ENCODE peak calls at places on chromosomes 5 and 9, in six cellular contexts. One of them, this sample, is unnamed.
A peak's percentile ranks its signal among the peaks of the same experiment; 100 is the strongest.

GRCh38 chr5:128100860-128101557 is 17.4 kb downstream of the SLC12A2 start:
- DNase-seq in GM10248: no peak
- DNase-seq in activated CD8-positive, alpha-beta memory T cell treated with anti-CD3 and anti-CD28 coated beads, Interleukin-2, amount 10 ng/mL, durations not matched to agents 7 days and 5 days: no peak
- DNase-seq in HEK293T: no peak
- DNase-seq in CD4-positive, CD25-positive, alpha-beta regulatory T cell: no peak
- DNase-seq in heart left ventricle: no peak
- DNase-seq in this sample: no peak

GRCh38 chr9:130962418-130963316 is 23.6 kb upstream of the FIBCD1 start:
- DNase-seq in GM10248: no peak
- DNase-seq in activated CD8-positive, alpha-beta memory T cell treated with anti-CD3 and anti-CD28 coated beads, Interleukin-2, amount 10 ng/mL, durations not matched to agents 7 days and 5 days: no peak
- DNase-seq in HEK293T: no peak
- DNase-seq in CD4-positive, CD25-positive, alpha-beta regulatory T cell: no peak
- DNase-seq in heart left ventricle: peak; percentile 83
- DNase-seq in this sample: no peak

GRCh38 chr5:146001544-146002185 is 65.3 kb downstream of the SH3RF2 start:
- DNase-seq in GM10248: no peak
- DNase-seq in activated CD8-positive, alpha-beta memory T cell treated with anti-CD3 and anti-CD28 coated beads, Interleukin-2, amount 10 ng/mL, durations not matched to agents 7 days and 5 days: no peak
- DNase-seq in HEK293T: no peak
- DNase-seq in CD4-positive, CD25-positive, alpha-beta regulatory T cell: no peak
- DNase-seq in heart left ventricle: no peak
- DNase-seq in this sample: no peak

GRCh38 chr9:75685059-75685458 is 205.4 kb upstream of the PCSK5 start:
- DNase-seq in GM10248: no peak
- DNase-seq in activated CD8-positive, alpha-beta memory T cell treated with anti-CD3 and anti-CD28 coated beads, Interleukin-2, amount 10 ng/mL, durations not matched to agents 7 days and 5 days: no peak
- DNase-seq in HEK293T: no peak
- DNase-seq in CD4-positive, CD25-positive, alpha-beta regulatory T cell: no peak
- DNase-seq in heart left ventricle: no peak
- DNase-seq in this sample: no peak

GRCh38 chr5:107553063-107553676 is 117.6 kb downstream of the EFNA5 start:
- DNase-seq in GM10248: no peak
- DNase-seq in activated CD8-positive, alpha-beta memory T cell treated with anti-CD3 and anti-CD28 coated beads, Interleukin-2, amount 10 ng/mL, durations not matched to agents 7 days and 5 days: no peak
- DNase-seq in HEK293T: peak; percentile 59
- DNase-seq in CD4-positive, CD25-positive, alpha-beta regulatory T cell: no peak
- DNase-seq in heart left ventricle: no peak
- DNase-seq in this sample: no peak

GRCh38 chr5:173792781-173793547 is 95.2 kb upstream of the CPEB4 start:
- DNase-seq in GM10248: no peak
- DNase-seq in activated CD8-positive, alpha-beta memory T cell treated with anti-CD3 and anti-CD28 coated beads, Interleukin-2, amount 10 ng/mL, durations not matched to agents 7 days and 5 days: no peak
- DNase-seq in HEK293T: no peak
- DNase-seq in CD4-positive, CD25-positive, alpha-beta regulatory T cell: no peak
- DNase-seq in heart left ventricle: no peak
- DNase-seq in this sample: no peak

GRCh38 chr5:116145416-116145815 is 60.6 kb downstream of the COMMD10 start:
- DNase-seq in GM10248: no peak
- DNase-seq in activated CD8-positive, alpha-beta memory T cell treated with anti-CD3 and anti-CD28 coated beads, Interleukin-2, amount 10 ng/mL, durations not matched to agents 7 days and 5 days: no peak
- DNase-seq in HEK293T: no peak
- DNase-seq in CD4-positive, CD25-positive, alpha-beta regulatory T cell: no peak
- DNase-seq in heart left ventricle: no peak
- DNase-seq in this sample: no peak

GRCh38 chr5:89417990-89418820 is 535.2 kb upstream of the MEF2C start:
- DNase-seq in GM10248: no peak
- DNase-seq in activated CD8-positive, alpha-beta memory T cell treated with anti-CD3 and anti-CD28 coated beads, Interleukin-2, amount 10 ng/mL, durations not matched to agents 7 days and 5 days: no peak
- DNase-seq in HEK293T: no peak
- DNase-seq in CD4-positive, CD25-positive, alpha-beta regulatory T cell: no peak
- DNase-seq in heart left ventricle: no peak
- DNase-seq in this sample: no peak

GRCh38 chr9:69155341-69156030 is 18.6 kb upstream of the TJP2 start:
- DNase-seq in GM10248: peak; percentile 65
- DNase-seq in activated CD8-positive, alpha-beta memory T cell treated with anti-CD3 and anti-CD28 coated beads, Interleukin-2, amount 10 ng/mL, durations not matched to agents 7 days and 5 days: peak; percentile 22
- DNase-seq in HEK293T: no peak
- DNase-seq in CD4-positive, CD25-positive, alpha-beta regulatory T cell: no peak
- DNase-seq in heart left ventricle: no peak
- DNase-seq in this sample: no peak

GRCh38 chr9:127370651-127371648 is 26.0 kb upstream of the SLC2A8 start:
- DNase-seq in GM10248: no peak
- DNase-seq in activated CD8-positive, alpha-beta memory T cell treated with anti-CD3 and anti-CD28 coated beads, Interleukin-2, amount 10 ng/mL, durations not matched to agents 7 days and 5 days: no peak
- DNase-seq in HEK293T: no peak
- DNase-seq in CD4-positive, CD25-positive, alpha-beta regulatory T cell: no peak
- DNase-seq in heart left ventricle: no peak
- DNase-seq in this sample: no peak

GRCh38 chr5:6583049-6583880 is 49.6 kb downstream of the NSUN2 start:
- DNase-seq in GM10248: peak; percentile 58
- DNase-seq in activated CD8-positive, alpha-beta memory T cell treated with anti-CD3 and anti-CD28 coated beads, Interleukin-2, amount 10 ng/mL, durations not matched to agents 7 days and 5 days: no peak
- DNase-seq in HEK293T: no peak
- DNase-seq in CD4-positive, CD25-positive, alpha-beta regulatory T cell: peak; percentile 8
- DNase-seq in heart left ventricle: peak; percentile 51
- DNase-seq in this sample: no peak

GRCh38 chr9:81627481-81627880 is 61.9 kb downstream of the TLE1 start:
- DNase-seq in GM10248: no peak
- DNase-seq in activated CD8-positive, alpha-beta memory T cell treated with anti-CD3 and anti-CD28 coated beads, Interleukin-2, amount 10 ng/mL, durations not matched to agents 7 days and 5 days: no peak
- DNase-seq in HEK293T: no peak
- DNase-seq in CD4-positive, CD25-positive, alpha-beta regulatory T cell: no peak
- DNase-seq in heart left ventricle: no peak
- DNase-seq in this sample: no peak

GRCh38 chr5:60248900-60249299 is 355.4 kb upstream of the PDE4D start:
- DNase-seq in GM10248: peak; percentile 8
- DNase-seq in activated CD8-positive, alpha-beta memory T cell treated with anti-CD3 and anti-CD28 coated beads, Interleukin-2, amount 10 ng/mL, durations not matched to agents 7 days and 5 days: no peak
- DNase-seq in HEK293T: no peak
- DNase-seq in CD4-positive, CD25-positive, alpha-beta regulatory T cell: no peak
- DNase-seq in heart left ventricle: peak; percentile 29
- DNase-seq in this sample: no peak

GRCh38 chr5:116583085-116583766 is 8.6 kb upstream of the SEMA6A start:
- DNase-seq in GM10248: no peak
- DNase-seq in activated CD8-positive, alpha-beta memory T cell treated with anti-CD3 and anti-CD28 coated beads, Interleukin-2, amount 10 ng/mL, durations not matched to agents 7 days and 5 days: no peak
- DNase-seq in HEK293T: no peak
- DNase-seq in CD4-positive, CD25-positive, alpha-beta regulatory T cell: no peak
- DNase-seq in heart left ventricle: no peak
- DNase-seq in this sample: no peak

GRCh38 chr9:121744002-121744686 is 92.7 kb downstream of the DAB2IP start:
- DNase-seq in GM10248: peak; percentile 67
- DNase-seq in activated CD8-positive, alpha-beta memory T cell treated with anti-CD3 and anti-CD28 coated beads, Interleukin-2, amount 10 ng/mL, durations not matched to agents 7 days and 5 days: peak; percentile 81
- DNase-seq in HEK293T: peak; percentile 58
- DNase-seq in CD4-positive, CD25-positive, alpha-beta regulatory T cell: peak; percentile 72
- DNase-seq in heart left ventricle: peak; percentile 76
- DNase-seq in this sample: peak; percentile 27

GRCh38 chr5:72280655-72281069 is 39.4 kb downstream of the MRPS27 start:
- DNase-seq in GM10248: peak; percentile 19
- DNase-seq in activated CD8-positive, alpha-beta memory T cell treated with anti-CD3 and anti-CD28 coated beads, Interleukin-2, amount 10 ng/mL, durations not matched to agents 7 days and 5 days: no peak
- DNase-seq in HEK293T: peak; percentile 32
- DNase-seq in CD4-positive, CD25-positive, alpha-beta regulatory T cell: peak; percentile 7
- DNase-seq in heart left ventricle: no peak
- DNase-seq in this sample: no peak

GRCh38 chr5:139342423-139342723 is 719 bp downstream of the PAIP2 start:
- DNase-seq in GM10248: peak; percentile 87
- DNase-seq in activated CD8-positive, alpha-beta memory T cell treated with anti-CD3 and anti-CD28 coated beads, Interleukin-2, amount 10 ng/mL, durations not matched to agents 7 days and 5 days: no peak
- DNase-seq in HEK293T: no peak
- DNase-seq in CD4-positive, CD25-positive, alpha-beta regulatory T cell: no peak
- DNase-seq in heart left ventricle: no peak
- DNase-seq in this sample: peak; percentile 74

GRCh38 chr9:33211695-33212393 is 28.1 kb upstream of the SPINK4 start:
- DNase-seq in GM10248: no peak
- DNase-seq in activated CD8-positive, alpha-beta memory T cell treated with anti-CD3 and anti-CD28 coated beads, Interleukin-2, amount 10 ng/mL, durations not matched to agents 7 days and 5 days: no peak
- DNase-seq in HEK293T: peak; percentile 51
- DNase-seq in CD4-positive, CD25-positive, alpha-beta regulatory T cell: no peak
- DNase-seq in heart left ventricle: no peak
- DNase-seq in this sample: no peak

GRCh38 chr5:37055383-37055990 is 178.9 kb downstream of the NIPBL start:
- DNase-seq in GM10248: no peak
- DNase-seq in activated CD8-positive, alpha-beta memory T cell treated with anti-CD3 and anti-CD28 coated beads, Interleukin-2, amount 10 ng/mL, durations not matched to agents 7 days and 5 days: no peak
- DNase-seq in HEK293T: no peak
- DNase-seq in CD4-positive, CD25-positive, alpha-beta regulatory T cell: no peak
- DNase-seq in heart left ventricle: no peak
- DNase-seq in this sample: no peak

GRCh38 chr5:153998768-153999167 is 39.9 kb downstream of the FAM114A2 start:
- DNase-seq in GM10248: no peak
- DNase-seq in activated CD8-positive, alpha-beta memory T cell treated with anti-CD3 and anti-CD28 coated beads, Interleukin-2, amount 10 ng/mL, durations not matched to agents 7 days and 5 days: no peak
- DNase-seq in HEK293T: no peak
- DNase-seq in CD4-positive, CD25-positive, alpha-beta regulatory T cell: no peak
- DNase-seq in heart left ventricle: no peak
- DNase-seq in this sample: no peak

GRCh38 chr5:78638423-78638822 is 10.1 kb downstream of the LHFPL2 start:
- DNase-seq in GM10248: no peak
- DNase-seq in activated CD8-positive, alpha-beta memory T cell treated with anti-CD3 and anti-CD28 coated beads, Interleukin-2, amount 10 ng/mL, durations not matched to agents 7 days and 5 days: no peak
- DNase-seq in HEK293T: no peak
- DNase-seq in CD4-positive, CD25-positive, alpha-beta regulatory T cell: no peak
- DNase-seq in heart left ventricle: peak; percentile 87
- DNase-seq in this sample: no peak

GRCh38 chr9:70465904-70466303 is 51.4 kb upstream of the KLF9 start:
- DNase-seq in GM10248: no peak
- DNase-seq in activated CD8-positive, alpha-beta memory T cell treated with anti-CD3 and anti-CD28 coated beads, Interleukin-2, amount 10 ng/mL, durations not matched to agents 7 days and 5 days: no peak
- DNase-seq in HEK293T: no peak
- DNase-seq in CD4-positive, CD25-positive, alpha-beta regulatory T cell: no peak
- DNase-seq in heart left ventricle: peak; percentile 41
- DNase-seq in this sample: no peak

GRCh38 chr5:100595152-100595811 is 60.1 kb downstream of the FAM174A start:
- DNase-seq in GM10248: no peak
- DNase-seq in activated CD8-positive, alpha-beta memory T cell treated with anti-CD3 and anti-CD28 coated beads, Interleukin-2, amount 10 ng/mL, durations not matched to agents 7 days and 5 days: no peak
- DNase-seq in HEK293T: no peak
- DNase-seq in CD4-positive, CD25-positive, alpha-beta regulatory T cell: no peak
- DNase-seq in heart left ventricle: peak; percentile 56
- DNase-seq in this sample: no peak

GRCh38 chr5:148393390-148393741 is 9.6 kb downstream of the FBXO38 start:
- DNase-seq in GM10248: no peak
- DNase-seq in activated CD8-positive, alpha-beta memory T cell treated with anti-CD3 and anti-CD28 coated beads, Interleukin-2, amount 10 ng/mL, durations not matched to agents 7 days and 5 days: no peak
- DNase-seq in HEK293T: no peak
- DNase-seq in CD4-positive, CD25-positive, alpha-beta regulatory T cell: no peak
- DNase-seq in heart left ventricle: no peak
- DNase-seq in this sample: no peak

GRCh38 chr5:31193591-31194457 is at the start of gene CDH6:
- DNase-seq in GM10248: no peak
- DNase-seq in activated CD8-positive, alpha-beta memory T cell treated with anti-CD3 and anti-CD28 coated beads, Interleukin-2, amount 10 ng/mL, durations not matched to agents 7 days and 5 days: no peak
- DNase-seq in HEK293T: peak; percentile 33
- DNase-seq in CD4-positive, CD25-positive, alpha-beta regulatory T cell: no peak
- DNase-seq in heart left ventricle: peak; percentile 32
- DNase-seq in this sample: no peak

GRCh38 chr5:107282061-107282460 is 388.7 kb downstream of the EFNA5 start:
- DNase-seq in GM10248: no peak
- DNase-seq in activated CD8-positive, alpha-beta memory T cell treated with anti-CD3 and anti-CD28 coated beads, Interleukin-2, amount 10 ng/mL, durations not matched to agents 7 days and 5 days: no peak
- DNase-seq in HEK293T: no peak
- DNase-seq in CD4-positive, CD25-positive, alpha-beta regulatory T cell: no peak
- DNase-seq in heart left ventricle: no peak
- DNase-seq in this sample: no peak

GRCh38 chr5:17184596-17184995 is 32.8 kb upstream of the BASP1 start:
- DNase-seq in GM10248: no peak
- DNase-seq in activated CD8-positive, alpha-beta memory T cell treated with anti-CD3 and anti-CD28 coated beads, Interleukin-2, amount 10 ng/mL, durations not matched to agents 7 days and 5 days: no peak
- DNase-seq in HEK293T: no peak
- DNase-seq in CD4-positive, CD25-positive, alpha-beta regulatory T cell: no peak
- DNase-seq in heart left ventricle: no peak
- DNase-seq in this sample: no peak

GRCh38 chr5:88979244-88979643 is 96.3 kb upstream of the MEF2C start:
- DNase-seq in GM10248: peak; percentile 13
- DNase-seq in activated CD8-positive, alpha-beta memory T cell treated with anti-CD3 and anti-CD28 coated beads, Interleukin-2, amount 10 ng/mL, durations not matched to agents 7 days and 5 days: no peak
- DNase-seq in HEK293T: no peak
- DNase-seq in CD4-positive, CD25-positive, alpha-beta regulatory T cell: peak; percentile 2
- DNase-seq in heart left ventricle: no peak
- DNase-seq in this sample: no peak

GRCh38 chr5:161093105-161093504 is 241.1 kb upstream of the ATP10B start:
- DNase-seq in GM10248: no peak
- DNase-seq in activated CD8-positive, alpha-beta memory T cell treated with anti-CD3 and anti-CD28 coated beads, Interleukin-2, amount 10 ng/mL, durations not matched to agents 7 days and 5 days: no peak
- DNase-seq in HEK293T: no peak
- DNase-seq in CD4-positive, CD25-positive, alpha-beta regulatory T cell: no peak
- DNase-seq in heart left ventricle: no peak
- DNase-seq in this sample: no peak

GRCh38 chr5:154214236-154215106 is 23.9 kb downstream of the GALNT10 start:
- DNase-seq in GM10248: peak; percentile 46
- DNase-seq in activated CD8-positive, alpha-beta memory T cell treated with anti-CD3 and anti-CD28 coated beads, Interleukin-2, amount 10 ng/mL, durations not matched to agents 7 days and 5 days: no peak
- DNase-seq in HEK293T: no peak
- DNase-seq in CD4-positive, CD25-positive, alpha-beta regulatory T cell: peak; percentile 32
- DNase-seq in heart left ventricle: no peak
- DNase-seq in this sample: no peak

GRCh38 chr5:9194509-9194908 is 351.4 kb downstream of the SEMA5A start:
- DNase-seq in GM10248: no peak
- DNase-seq in activated CD8-positive, alpha-beta memory T cell treated with anti-CD3 and anti-CD28 coated beads, Interleukin-2, amount 10 ng/mL, durations not matched to agents 7 days and 5 days: no peak
- DNase-seq in HEK293T: no peak
- DNase-seq in CD4-positive, CD25-positive, alpha-beta regulatory T cell: no peak
- DNase-seq in heart left ventricle: no peak
- DNase-seq in this sample: no peak

GRCh38 chr5:10338996-10339903 is 14.2 kb upstream of the MARCHF6 start:
- DNase-seq in GM10248: no peak
- DNase-seq in activated CD8-positive, alpha-beta memory T cell treated with anti-CD3 and anti-CD28 coated beads, Interleukin-2, amount 10 ng/mL, durations not matched to agents 7 days and 5 days: no peak
- DNase-seq in HEK293T: no peak
- DNase-seq in CD4-positive, CD25-positive, alpha-beta regulatory T cell: no peak
- DNase-seq in heart left ventricle: no peak
- DNase-seq in this sample: no peak

GRCh38 chr9:93210324-93210973 is 26.5 kb downstream of the WNK2 start:
- DNase-seq in GM10248: no peak
- DNase-seq in activated CD8-positive, alpha-beta memory T cell treated with anti-CD3 and anti-CD28 coated beads, Interleukin-2, amount 10 ng/mL, durations not matched to agents 7 days and 5 days: no peak
- DNase-seq in HEK293T: no peak
- DNase-seq in CD4-positive, CD25-positive, alpha-beta regulatory T cell: no peak
- DNase-seq in heart left ventricle: peak; percentile 21
- DNase-seq in this sample: no peak

GRCh38 chr5:86979801-86980510 is 287.7 kb upstream of the RASA1 start:
- DNase-seq in GM10248: no peak
- DNase-seq in activated CD8-positive, alpha-beta memory T cell treated with anti-CD3 and anti-CD28 coated beads, Interleukin-2, amount 10 ng/mL, durations not matched to agents 7 days and 5 days: no peak
- DNase-seq in HEK293T: no peak
- DNase-seq in CD4-positive, CD25-positive, alpha-beta regulatory T cell: no peak
- DNase-seq in heart left ventricle: no peak
- DNase-seq in this sample: no peak

GRCh38 chr5:90020575-90021535 is 388.7 kb downstream of the CETN3 start:
- DNase-seq in GM10248: peak; percentile 29
- DNase-seq in activated CD8-positive, alpha-beta memory T cell treated with anti-CD3 and anti-CD28 coated beads, Interleukin-2, amount 10 ng/mL, durations not matched to agents 7 days and 5 days: no peak
- DNase-seq in HEK293T: no peak
- DNase-seq in CD4-positive, CD25-positive, alpha-beta regulatory T cell: no peak
- DNase-seq in heart left ventricle: no peak
- DNase-seq in this sample: no peak

GRCh38 chr9:5578698-5579085 is 50.2 kb upstream of the RIC1 start:
- DNase-seq in GM10248: no peak
- DNase-seq in activated CD8-positive, alpha-beta memory T cell treated with anti-CD3 and anti-CD28 coated beads, Interleukin-2, amount 10 ng/mL, durations not matched to agents 7 days and 5 days: no peak
- DNase-seq in HEK293T: no peak
- DNase-seq in CD4-positive, CD25-positive, alpha-beta regulatory T cell: no peak
- DNase-seq in heart left ventricle: no peak
- DNase-seq in this sample: no peak

GRCh38 chr5:42655982-42656660 is 100.5 kb upstream of the CCDC152 start:
- DNase-seq in GM10248: no peak
- DNase-seq in activated CD8-positive, alpha-beta memory T cell treated with anti-CD3 and anti-CD28 coated beads, Interleukin-2, amount 10 ng/mL, durations not matched to agents 7 days and 5 days: no peak
- DNase-seq in HEK293T: no peak
- DNase-seq in CD4-positive, CD25-positive, alpha-beta regulatory T cell: no peak
- DNase-seq in heart left ventricle: no peak
- DNase-seq in this sample: no peak

GRCh38 chr9:102769307-102769706 is 225.8 kb upstream of the CYLC2 start:
- DNase-seq in GM10248: no peak
- DNase-seq in activated CD8-positive, alpha-beta memory T cell treated with anti-CD3 and anti-CD28 coated beads, Interleukin-2, amount 10 ng/mL, durations not matched to agents 7 days and 5 days: no peak
- DNase-seq in HEK293T: no peak
- DNase-seq in CD4-positive, CD25-positive, alpha-beta regulatory T cell: no peak
- DNase-seq in heart left ventricle: no peak
- DNase-seq in this sample: no peak

GRCh38 chr5:77224672-77225355 is 14.3 kb downstream of the PDE8B start:
- DNase-seq in GM10248: no peak
- DNase-seq in activated CD8-positive, alpha-beta memory T cell treated with anti-CD3 and anti-CD28 coated beads, Interleukin-2, amount 10 ng/mL, durations not matched to agents 7 days and 5 days: no peak
- DNase-seq in HEK293T: no peak
- DNase-seq in CD4-positive, CD25-positive, alpha-beta regulatory T cell: no peak
- DNase-seq in heart left ventricle: no peak
- DNase-seq in this sample: no peak

GRCh38 chr9:90044710-90045151 is 439.9 kb downstream of the GADD45G start:
- DNase-seq in GM10248: no peak
- DNase-seq in activated CD8-positive, alpha-beta memory T cell treated with anti-CD3 and anti-CD28 coated beads, Interleukin-2, amount 10 ng/mL, durations not matched to agents 7 days and 5 days: peak; percentile 54
- DNase-seq in HEK293T: no peak
- DNase-seq in CD4-positive, CD25-positive, alpha-beta regulatory T cell: peak; percentile 10
- DNase-seq in heart left ventricle: no peak
- DNase-seq in this sample: no peak